ENCODE peak calls at places on chromosomes 7 and 10, in nine cellular contexts. One of them, this sample, is unnamed.

GRCh38 chr7:140275069-140275961 is 98.5 kb upstream of the KDM7A start:
- DNase-seq in sigmoid colon: peak; percentile 41
- DNase-seq in hippocampal formation: no peak
- DNase-seq in EL: no peak
- DNase-seq in GM12864: no peak
- DNase-seq in NCI-H1105 treated with DMSO at 0.1 percent for 48 hours: no peak
- DNase-seq in SJSA1: no peak
- DNase-seq in KG1: no peak
- DNase-seq in germinal center: no peak
- DNase-seq in this sample: no peak

GRCh38 chr7:151040616-151041375 is 7.5 kb upstream of the ASIC3 start:
- DNase-seq in sigmoid colon: no peak
- DNase-seq in hippocampal formation: no peak
- DNase-seq in EL: no peak
- DNase-seq in GM12864: no peak
- DNase-seq in NCI-H1105 treated with DMSO at 0.1 percent for 48 hours: no peak
- DNase-seq in SJSA1: no peak
- DNase-seq in KG1: no peak
- DNase-seq in germinal center: no peak
- DNase-seq in this sample: no peak

GRCh38 chr10:110806335-110806734 is 65.4 kb upstream of the PDCD4 start:
- DNase-seq in sigmoid colon: no peak
- DNase-seq in hippocampal formation: no peak
- DNase-seq in EL: no peak
- DNase-seq in GM12864: no peak
- DNase-seq in NCI-H1105 treated with DMSO at 0.1 percent for 48 hours: no peak
- DNase-seq in SJSA1: no peak
- DNase-seq in KG1: no peak
- DNase-seq in germinal center: no peak
- DNase-seq in this sample: no peak

GRCh38 chr7:80410081-80410480 is 101.8 kb downstream of the GNAT3 start:
- DNase-seq in sigmoid colon: no peak
- DNase-seq in hippocampal formation: no peak
- DNase-seq in EL: peak; percentile 23
- DNase-seq in GM12864: no peak
- DNase-seq in NCI-H1105 treated with DMSO at 0.1 percent for 48 hours: no peak
- DNase-seq in SJSA1: no peak
- DNase-seq in KG1: no peak
- DNase-seq in germinal center: no peak
- DNase-seq in this sample: no peak

GRCh38 chr10:77234599-77234998 is 403.0 kb downstream of the KCNMA1 start:
- DNase-seq in sigmoid colon: no peak
- DNase-seq in hippocampal formation: no peak
- DNase-seq in EL: no peak
- DNase-seq in GM12864: no peak
- DNase-seq in NCI-H1105 treated with DMSO at 0.1 percent for 48 hours: no peak
- DNase-seq in SJSA1: no peak
- DNase-seq in KG1: no peak
- DNase-seq in germinal center: no peak
- DNase-seq in this sample: no peak

GRCh38 chr7:115066634-115067033 is 144.7 kb downstream of the MDFIC start:
- DNase-seq in sigmoid colon: no peak
- DNase-seq in hippocampal formation: no peak
- DNase-seq in EL: no peak
- DNase-seq in GM12864: no peak
- DNase-seq in NCI-H1105 treated with DMSO at 0.1 percent for 48 hours: no peak
- DNase-seq in SJSA1: no peak
- DNase-seq in KG1: no peak
- DNase-seq in germinal center: no peak
- DNase-seq in this sample: no peak

GRCh38 chr10:17787087-17787942 is 21.8 kb upstream of the MRC1 start:
- DNase-seq in sigmoid colon: no peak
- DNase-seq in hippocampal formation: no peak
- DNase-seq in EL: peak; percentile 96
- DNase-seq in GM12864: no peak
- DNase-seq in NCI-H1105 treated with DMSO at 0.1 percent for 48 hours: no peak
- DNase-seq in SJSA1: peak; percentile 75
- DNase-seq in KG1: no peak
- DNase-seq in germinal center: no peak
- DNase-seq in this sample: no peak

GRCh38 chr7:155974186-155974897 is 162.1 kb upstream of the SHH start:
- DNase-seq in sigmoid colon: peak; percentile 49
- DNase-seq in hippocampal formation: no peak
- DNase-seq in EL: no peak
- DNase-seq in GM12864: no peak
- DNase-seq in NCI-H1105 treated with DMSO at 0.1 percent for 48 hours: no peak
- DNase-seq in SJSA1: peak; percentile 28
- DNase-seq in KG1: no peak
- DNase-seq in germinal center: no peak
- DNase-seq in this sample: no peak

GRCh38 chr10:103968441-103969391 is 1.8 kb downstream of the SLK start:
- DNase-seq in sigmoid colon: no peak
- DNase-seq in hippocampal formation: no peak
- DNase-seq in EL: peak; percentile 36
- DNase-seq in GM12864: no peak
- DNase-seq in NCI-H1105 treated with DMSO at 0.1 percent for 48 hours: no peak
- DNase-seq in SJSA1: no peak
- DNase-seq in KG1: no peak
- DNase-seq in germinal center: no peak
- DNase-seq in this sample: no peak

GRCh38 chr10:88810196-88810961 is 7.8 kb downstream of the LIPM start:
- DNase-seq in sigmoid colon: no peak
- DNase-seq in hippocampal formation: peak; percentile 16
- DNase-seq in EL: peak; percentile 68
- DNase-seq in GM12864: peak; percentile 40
- DNase-seq in NCI-H1105 treated with DMSO at 0.1 percent for 48 hours: peak; percentile 40
- DNase-seq in SJSA1: no peak
- DNase-seq in KG1: no peak
- DNase-seq in germinal center: peak; percentile 23
- DNase-seq in this sample: no peak

GRCh38 chr7:98251251-98251843 is 685 bp downstream of the TECPR1 start:
- DNase-seq in sigmoid colon: no peak
- DNase-seq in hippocampal formation: no peak
- DNase-seq in EL: no peak
- DNase-seq in GM12864: peak; percentile 48
- DNase-seq in NCI-H1105 treated with DMSO at 0.1 percent for 48 hours: peak; percentile 89
- DNase-seq in SJSA1: no peak
- DNase-seq in KG1: no peak
- DNase-seq in germinal center: peak; percentile 70
- DNase-seq in this sample: no peak

GRCh38 chr10:15504101-15504840 is 133.2 kb upstream of the FAM171A1 start:
- DNase-seq in sigmoid colon: no peak
- DNase-seq in hippocampal formation: no peak
- DNase-seq in EL: peak; percentile 48
- DNase-seq in GM12864: no peak
- DNase-seq in NCI-H1105 treated with DMSO at 0.1 percent for 48 hours: no peak
- DNase-seq in SJSA1: no peak
- DNase-seq in KG1: no peak
- DNase-seq in germinal center: no peak
- DNase-seq in this sample: no peak

GRCh38 chr10:62582804-62583208 is 208.6 kb downstream of the ZNF365 start:
- DNase-seq in sigmoid colon: peak; percentile 91
- DNase-seq in hippocampal formation: no peak
- DNase-seq in EL: peak; percentile 98
- DNase-seq in GM12864: no peak
- DNase-seq in NCI-H1105 treated with DMSO at 0.1 percent for 48 hours: no peak
- DNase-seq in SJSA1: peak; percentile 86
- DNase-seq in KG1: no peak
- DNase-seq in germinal center: no peak
- DNase-seq in this sample: peak; percentile 68

GRCh38 chr7:21128418-21128817 is 299.5 kb upstream of the SP4 start:
- DNase-seq in sigmoid colon: no peak
- DNase-seq in hippocampal formation: no peak
- DNase-seq in EL: no peak
- DNase-seq in GM12864: no peak
- DNase-seq in NCI-H1105 treated with DMSO at 0.1 percent for 48 hours: peak; percentile 99
- DNase-seq in SJSA1: no peak
- DNase-seq in KG1: no peak
- DNase-seq in germinal center: no peak
- DNase-seq in this sample: no peak

GRCh38 chr7:27774717-27775328 is 34.9 kb downstream of the TAX1BP1 start:
- DNase-seq in sigmoid colon: no peak
- DNase-seq in hippocampal formation: no peak
- DNase-seq in EL: peak; percentile 53
- DNase-seq in GM12864: no peak
- DNase-seq in NCI-H1105 treated with DMSO at 0.1 percent for 48 hours: no peak
- DNase-seq in SJSA1: no peak
- DNase-seq in KG1: no peak
- DNase-seq in germinal center: no peak
- DNase-seq in this sample: no peak

GRCh38 chr10:128092454-128092853 is 33.8 kb downstream of the MKI67 start:
- DNase-seq in sigmoid colon: no peak
- DNase-seq in hippocampal formation: no peak
- DNase-seq in EL: peak; percentile 38
- DNase-seq in GM12864: no peak
- DNase-seq in NCI-H1105 treated with DMSO at 0.1 percent for 48 hours: no peak
- DNase-seq in SJSA1: peak; percentile 17
- DNase-seq in KG1: no peak
- DNase-seq in germinal center: no peak
- DNase-seq in this sample: no peak

GRCh38 chr10:113576853-113577252 is 24.0 kb downstream of the HABP2 start:
- DNase-seq in sigmoid colon: no peak
- DNase-seq in hippocampal formation: no peak
- DNase-seq in EL: peak; percentile 15
- DNase-seq in GM12864: no peak
- DNase-seq in NCI-H1105 treated with DMSO at 0.1 percent for 48 hours: no peak
- DNase-seq in SJSA1: no peak
- DNase-seq in KG1: no peak
- DNase-seq in germinal center: no peak
- DNase-seq in this sample: no peak

This sample was measured in heart right ventricle.